ENCODE peak calls at places on chromosomes 6 and 20, in seven cellular contexts. One of them, this sample, is unnamed.

GRCh38 chr20:58538752-58539151 is 23.6 kb upstream of the APCDD1L start:
- DNase-seq in A549: no peak
- DNase-seq in NCI-H82: no peak
- DNase-seq in posterior cingulate gyrus: no peak
- DNase-seq in nucleus accumbens: no peak
- DNase-seq in mucosa of gallbladder: no peak
- DNase-seq in T-helper 9 cell: no peak
- DNase-seq in this sample: no peak

GRCh38 chr6:165726915-165727314 is 63.9 kb upstream of the PDE10A start:
- DNase-seq in A549: no peak
- DNase-seq in NCI-H82: no peak
- DNase-seq in posterior cingulate gyrus: no peak
- DNase-seq in nucleus accumbens: no peak
- DNase-seq in mucosa of gallbladder: no peak
- DNase-seq in T-helper 9 cell: no peak
- DNase-seq in this sample: no peak

GRCh38 chr20:59400666-59401065 is 100.3 kb downstream of the EDN3 start:
- DNase-seq in A549: no peak
- DNase-seq in NCI-H82: no peak
- DNase-seq in posterior cingulate gyrus: no peak
- DNase-seq in nucleus accumbens: no peak
- DNase-seq in mucosa of gallbladder: no peak
- DNase-seq in T-helper 9 cell: no peak
- DNase-seq in this sample: no peak

GRCh38 chr6:96816182-96816888 is 20.9 kb downstream of the GPR63 start:
- DNase-seq in A549: no peak
- DNase-seq in NCI-H82: no peak
- DNase-seq in posterior cingulate gyrus: no peak
- DNase-seq in nucleus accumbens: no peak
- DNase-seq in mucosa of gallbladder: no peak
- DNase-seq in T-helper 9 cell: no peak
- DNase-seq in this sample: no peak

GRCh38 chr6:33610057-33610456 is 11.1 kb upstream of the ITPR3 start:
- DNase-seq in A549: no peak
- DNase-seq in NCI-H82: no peak
- DNase-seq in posterior cingulate gyrus: no peak
- DNase-seq in nucleus accumbens: no peak
- DNase-seq in mucosa of gallbladder: no peak
- DNase-seq in T-helper 9 cell: no peak
- DNase-seq in this sample: no peak

GRCh38 chr6:28981391-28981832 is 23.7 kb downstream of the ZNF311 start:
- DNase-seq in A549: peak; percentile 65
- DNase-seq in NCI-H82: peak; percentile 91
- DNase-seq in posterior cingulate gyrus: peak; percentile 88
- DNase-seq in nucleus accumbens: no peak
- DNase-seq in mucosa of gallbladder: peak; percentile 77
- DNase-seq in T-helper 9 cell: peak; percentile 72
- DNase-seq in this sample: no peak

GRCh38 chr6:149862901-149863595 is 1.1 kb downstream of the LRP11 start:
- DNase-seq in A549: peak; percentile 69
- DNase-seq in NCI-H82: peak; percentile 61
- DNase-seq in posterior cingulate gyrus: peak; percentile 88
- DNase-seq in nucleus accumbens: peak; percentile 61
- DNase-seq in mucosa of gallbladder: peak; percentile 73
- DNase-seq in T-helper 9 cell: peak; percentile 10
- DNase-seq in this sample: no peak

GRCh38 chr6:152954443-152954842 is 28.4 kb downstream of the FBXO5 start:
- DNase-seq in A549: peak; percentile 7
- DNase-seq in NCI-H82: peak; percentile 23
- DNase-seq in posterior cingulate gyrus: no peak
- DNase-seq in nucleus accumbens: no peak
- DNase-seq in mucosa of gallbladder: no peak
- DNase-seq in T-helper 9 cell: no peak
- DNase-seq in this sample: no peak

GRCh38 chr6:33384581-33385020 is 7.0 kb upstream of the KIFC1 start:
- DNase-seq in A549: peak; percentile 69
- DNase-seq in NCI-H82: peak; percentile 50
- DNase-seq in posterior cingulate gyrus: no peak
- DNase-seq in nucleus accumbens: no peak
- DNase-seq in mucosa of gallbladder: no peak
- DNase-seq in T-helper 9 cell: no peak
- DNase-seq in this sample: peak; percentile 34

GRCh38 chr6:167404385-167405049 is 79.6 kb downstream of the TTLL2 start:
- DNase-seq in A549: no peak
- DNase-seq in NCI-H82: no peak
- DNase-seq in posterior cingulate gyrus: no peak
- DNase-seq in nucleus accumbens: no peak
- DNase-seq in mucosa of gallbladder: no peak
- DNase-seq in T-helper 9 cell: no peak
- DNase-seq in this sample: no peak

GRCh38 chr6:16720861-16721260 is 40.4 kb downstream of the ATXN1 start:
- DNase-seq in A549: no peak
- DNase-seq in NCI-H82: no peak
- DNase-seq in posterior cingulate gyrus: no peak
- DNase-seq in nucleus accumbens: no peak
- DNase-seq in mucosa of gallbladder: no peak
- DNase-seq in T-helper 9 cell: no peak
- DNase-seq in this sample: no peak

GRCh38 chr20:36035720-36036119 is 67.3 kb downstream of the CNBD2 start:
- DNase-seq in A549: no peak
- DNase-seq in NCI-H82: no peak
- DNase-seq in posterior cingulate gyrus: no peak
- DNase-seq in nucleus accumbens: no peak
- DNase-seq in mucosa of gallbladder: no peak
- DNase-seq in T-helper 9 cell: no peak
- DNase-seq in this sample: no peak

GRCh38 chr6:118784641-118785164 is 109.2 kb upstream of the ASF1A start:
- DNase-seq in A549: no peak
- DNase-seq in NCI-H82: no peak
- DNase-seq in posterior cingulate gyrus: no peak
- DNase-seq in nucleus accumbens: peak; percentile 13
- DNase-seq in mucosa of gallbladder: no peak
- DNase-seq in T-helper 9 cell: no peak
- DNase-seq in this sample: no peak

GRCh38 chr6:131135244-131136020 is at the start of gene AKAP7:
- DNase-seq in A549: peak; percentile 74
- DNase-seq in NCI-H82: peak; percentile 66
- DNase-seq in posterior cingulate gyrus: peak; percentile 93
- DNase-seq in nucleus accumbens: peak; percentile 85
- DNase-seq in mucosa of gallbladder: peak; percentile 54
- DNase-seq in T-helper 9 cell: peak; percentile 28
- DNase-seq in this sample: no peak

GRCh38 chr20:41655966-41656685 is 37.9 kb upstream of the CHD6 start:
- DNase-seq in A549: no peak
- DNase-seq in NCI-H82: peak; percentile 98
- DNase-seq in posterior cingulate gyrus: no peak
- DNase-seq in nucleus accumbens: no peak
- DNase-seq in mucosa of gallbladder: no peak
- DNase-seq in T-helper 9 cell: no peak
- DNase-seq in this sample: no peak

GRCh38 chr6:43744931-43745727 is 24.9 kb upstream of the VEGFA start:
- DNase-seq in A549: no peak
- DNase-seq in NCI-H82: no peak
- DNase-seq in posterior cingulate gyrus: no peak
- DNase-seq in nucleus accumbens: no peak
- DNase-seq in mucosa of gallbladder: no peak
- DNase-seq in T-helper 9 cell: no peak
- DNase-seq in this sample: no peak

GRCh38 chr20:9474835-9475413 is 39.5 kb upstream of the LAMP5 start:
- DNase-seq in A549: no peak
- DNase-seq in NCI-H82: no peak
- DNase-seq in posterior cingulate gyrus: no peak
- DNase-seq in nucleus accumbens: no peak
- DNase-seq in mucosa of gallbladder: no peak
- DNase-seq in T-helper 9 cell: no peak
- DNase-seq in this sample: no peak

GRCh38 chr20:33399924-33400323 is 1.4 kb downstream of the CDK5RAP1 start:
- DNase-seq in A549: no peak
- DNase-seq in NCI-H82: no peak
- DNase-seq in posterior cingulate gyrus: no peak
- DNase-seq in nucleus accumbens: no peak
- DNase-seq in mucosa of gallbladder: no peak
- DNase-seq in T-helper 9 cell: no peak
- DNase-seq in this sample: no peak

GRCh38 chr6:1756472-1757129 is 146.9 kb downstream of the FOXC1 start:
- DNase-seq in A549: no peak
- DNase-seq in NCI-H82: no peak
- DNase-seq in posterior cingulate gyrus: no peak
- DNase-seq in nucleus accumbens: no peak
- DNase-seq in mucosa of gallbladder: no peak
- DNase-seq in T-helper 9 cell: no peak
- DNase-seq in this sample: no peak

GRCh38 chr6:29494131-29494530 is 6.4 kb upstream of the MAS1L start:
- DNase-seq in A549: no peak
- DNase-seq in NCI-H82: no peak
- DNase-seq in posterior cingulate gyrus: no peak
- DNase-seq in nucleus accumbens: no peak
- DNase-seq in mucosa of gallbladder: no peak
- DNase-seq in T-helper 9 cell: no peak
- DNase-seq in this sample: no peak

GRCh38 chr6:113833537-113833936 is 23.6 kb upstream of the MARCKS start:
- DNase-seq in A549: no peak
- DNase-seq in NCI-H82: no peak
- DNase-seq in posterior cingulate gyrus: no peak
- DNase-seq in nucleus accumbens: no peak
- DNase-seq in mucosa of gallbladder: no peak
- DNase-seq in T-helper 9 cell: no peak
- DNase-seq in this sample: no peak

GRCh38 chr20:47351643-47352331 is 4.7 kb downstream of the ZMYND8 start:
- DNase-seq in A549: no peak
- DNase-seq in NCI-H82: peak; percentile 75
- DNase-seq in posterior cingulate gyrus: no peak
- DNase-seq in nucleus accumbens: peak; percentile 47
- DNase-seq in mucosa of gallbladder: no peak
- DNase-seq in T-helper 9 cell: no peak
- DNase-seq in this sample: no peak

GRCh38 chr6:16635810-16636602 is 125.3 kb downstream of the ATXN1 start:
- DNase-seq in A549: peak; percentile 7
- DNase-seq in NCI-H82: no peak
- DNase-seq in posterior cingulate gyrus: no peak
- DNase-seq in nucleus accumbens: no peak
- DNase-seq in mucosa of gallbladder: no peak
- DNase-seq in T-helper 9 cell: no peak
- DNase-seq in this sample: no peak

GRCh38 chr20:63103402-63104311 is 96.9 kb upstream of the BHLHE23 start:
- DNase-seq in A549: peak; percentile 49
- DNase-seq in NCI-H82: peak; percentile 20
- DNase-seq in posterior cingulate gyrus: peak; percentile 37
- DNase-seq in nucleus accumbens: no peak
- DNase-seq in mucosa of gallbladder: no peak
- DNase-seq in T-helper 9 cell: peak; percentile 16
- DNase-seq in this sample: no peak

GRCh38 chr20:51876511-51876910 is 74.2 kb upstream of the SALL4 start:
- DNase-seq in A549: no peak
- DNase-seq in NCI-H82: peak; percentile 13
- DNase-seq in posterior cingulate gyrus: no peak
- DNase-seq in nucleus accumbens: no peak
- DNase-seq in mucosa of gallbladder: no peak
- DNase-seq in T-helper 9 cell: no peak
- DNase-seq in this sample: no peak

GRCh38 chr6:109296971-109297372 is 85.3 kb downstream of the CD164 start:
- DNase-seq in A549: no peak
- DNase-seq in NCI-H82: no peak
- DNase-seq in posterior cingulate gyrus: no peak
- DNase-seq in nucleus accumbens: no peak
- DNase-seq in mucosa of gallbladder: no peak
- DNase-seq in T-helper 9 cell: no peak
- DNase-seq in this sample: no peak

GRCh38 chr20:10864076-10864672 is 190.4 kb upstream of the JAG1 start:
- DNase-seq in A549: peak; percentile 31
- DNase-seq in NCI-H82: no peak
- DNase-seq in posterior cingulate gyrus: no peak
- DNase-seq in nucleus accumbens: no peak
- DNase-seq in mucosa of gallbladder: peak; percentile 44
- DNase-seq in T-helper 9 cell: no peak
- DNase-seq in this sample: no peak